ENCODE peak calls at places on chromosomes 7 and 10, in ten cellular contexts. B, F, Y, K, Z, I, G, C, D and W are unnamed samples.

GRCh38 chr10:72597897-72598296 is 28.0 kb downstream of the MICU1 start:
- DNase-seq in G (no peak), Y (no peak), B (no peak), D (no peak), F (no peak), C (no peak), K (no peak), I (no peak), Z (no peak), W (no peak)

GRCh38 chr10:24515481-24515880 is 208.2 kb downstream of the ARHGAP21 start:
- DNase-seq in K (no peak), F (no peak), D (no peak), Y (no peak), B (no peak), C (no peak), I (no peak), G (no peak), Z (no peak), W (no peak)

GRCh38 chr10:117360016-117360415 is 15.2 kb downstream of the PDZD8 start:
- DNase-seq in Y (no peak), B (no peak), Z (no peak), I (no peak), D (no peak), G (no peak), C (no peak), F (no peak), K (no peak), W (no peak)

GRCh38 chr7:113824117-113824823 is 94.5 kb downstream of the PPP1R3A start:
- DNase-seq in I (no peak), B (no peak), C (no peak), D (no peak), K (no peak), F (no peak), Y (no peak), G (no peak), Z (no peak), W (no peak)

GRCh38 chr10:113987805-113988204 is 55.9 kb upstream of the ADRB1 start:
- DNase-seq in G (no peak), D (no peak), I (no peak), C (no peak), B (no peak), Z (no peak), F (peak), Y (no peak), K (no peak), W (no peak)

GRCh38 chr10:127928021-127928806 is 21.3 kb downstream of the PTPRE start:
- DNase-seq in K (no peak), C (no peak), D (no peak), Y (no peak), I (no peak), Z (peak), G (no peak), B (no peak), F (no peak), W (no peak)

GRCh38 chr7:100765250-100765649 is 31.9 kb downstream of the ZAN start:
- DNase-seq in I (no peak), F (no peak), Z (no peak), C (no peak), K (no peak), G (no peak), Y (no peak), D (no peak), B (no peak), W (no peak)

GRCh38 chr7:26361637-26362036 is 70.0 kb downstream of the SNX10 start:
- DNase-seq in D (no peak), I (no peak), C (no peak), K (no peak), G (no peak), B (no peak), Y (no peak), Z (no peak), F (no peak), W (no peak)

GRCh38 chr7:151225948-151226510 is 976 bp downstream of the ABCF2 start:
- DNase-seq in B (no peak), I (no peak), K (no peak), Y (no peak), Z (no peak), D (no peak), C (no peak), G (no peak), F (no peak), W (no peak)

GRCh38 chr7:148153611-148154010 is 437.0 kb upstream of the C7orf33 start:
- DNase-seq in Z (no peak), C (peak), B (no peak), D (no peak), G (no peak), Y (no peak), F (peak), K (no peak), I (no peak), W (peak)

GRCh38 chr10:114301951-114302710 is 63.1 kb downstream of the VWA2 start:
- DNase-seq in F (no peak), I (no peak), D (no peak), B (no peak), C (no peak), Z (peak), G (no peak), Y (no peak), K (no peak), W (peak)

GRCh38 chr7:66682350-66683093 is 53.8 kb downstream of the KCTD7 start:
- DNase-seq in B (no peak), F (peak), C (no peak), D (peak), Z (peak), K (peak), I (no peak), Y (no peak), G (no peak), W (peak)

GRCh38 chr10:24825551-24825950 is 101.9 kb upstream of the ARHGAP21 start:
- DNase-seq in F (no peak), K (no peak), B (no peak), C (no peak), Y (no peak), Z (no peak), G (no peak), I (no peak), D (no peak), W (no peak)